ENCODE peak calls at places on chromosomes 12 and 14, in four cellular contexts. One of them, this sample, is unnamed.

GRCh38 chr14:74763803-74764531 is 851 bp downstream of the YLPM1 start:
- DNase-seq in activated naive CD4-positive, alpha-beta T cell treated with anti-CD3 and anti-CD28 coated beads for 36 hours: peak; percentile 55
- DNase-seq in T-helper 1 cell: no peak
- DNase-seq in H4: no peak
- DNase-seq in this sample: no peak

GRCh38 chr12:111368291-111368683 is 608 bp downstream of the PHETA1 start:
- DNase-seq in H4: no peak
- DNase-seq in activated naive CD4-positive, alpha-beta T cell treated with anti-CD3 and anti-CD28 coated beads for 36 hours: no peak
- DNase-seq in T-helper 1 cell: no peak
- DNase-seq in this sample: no peak

GRCh38 chr14:94685166-94685581 is 73.0 kb downstream of the SERPINA3 start:
- DNase-seq in H4: no peak
- DNase-seq in T-helper 1 cell: no peak
- DNase-seq in activated naive CD4-positive, alpha-beta T cell treated with anti-CD3 and anti-CD28 coated beads for 36 hours: no peak
- DNase-seq in this sample: no peak

GRCh38 chr12:143964-144649 is 69.8 kb downstream of the SLC6A12 start:
- DNase-seq in activated naive CD4-positive, alpha-beta T cell treated with anti-CD3 and anti-CD28 coated beads for 36 hours: no peak
- DNase-seq in T-helper 1 cell: no peak
- DNase-seq in H4: no peak
- DNase-seq in this sample: no peak

GRCh38 chr14:104972301-104973211 is 5.6 kb downstream of the AHNAK2 start:
- DNase-seq in T-helper 1 cell: no peak
- DNase-seq in H4: peak; percentile 79
- DNase-seq in activated naive CD4-positive, alpha-beta T cell treated with anti-CD3 and anti-CD28 coated beads for 36 hours: no peak
- DNase-seq in this sample: no peak

GRCh38 chr14:69357544-69358200 is 40.4 kb downstream of the ERH start:
- DNase-seq in T-helper 1 cell: no peak
- DNase-seq in H4: no peak
- DNase-seq in activated naive CD4-positive, alpha-beta T cell treated with anti-CD3 and anti-CD28 coated beads for 36 hours: no peak
- DNase-seq in this sample: no peak

GRCh38 chr14:54194501-54194900 is 202.3 kb upstream of the CDKN3 start:
- DNase-seq in T-helper 1 cell: no peak
- DNase-seq in H4: no peak
- DNase-seq in activated naive CD4-positive, alpha-beta T cell treated with anti-CD3 and anti-CD28 coated beads for 36 hours: no peak
- DNase-seq in this sample: no peak

GRCh38 chr14:99579903-99580570 is 24.0 kb downstream of the CCDC85C start:
- DNase-seq in activated naive CD4-positive, alpha-beta T cell treated with anti-CD3 and anti-CD28 coated beads for 36 hours: no peak
- DNase-seq in H4: no peak
- DNase-seq in T-helper 1 cell: no peak
- DNase-seq in this sample: no peak

GRCh38 chr14:97930191-97930590 is 1133.0 kb downstream of the VRK1 start:
- DNase-seq in H4: peak; percentile 63
- DNase-seq in T-helper 1 cell: no peak
- DNase-seq in activated naive CD4-positive, alpha-beta T cell treated with anti-CD3 and anti-CD28 coated beads for 36 hours: no peak
- DNase-seq in this sample: no peak